ENCODE peak calls at places on chromosome 9, in seven cellular contexts. O is dorsolateral prefrontal cortex, H is heart right ventricle, B is breast epithelium, D is astrocyte of the spinal cord, V is NB4, A is stomach. F is an unnamed sample.

GRCh38 chr9:96567203-96567700 is 52.4 kb downstream of the CDC14B start:
- DNase-seq in H (no peak), V (no peak), A (no peak), O (no peak), B (no peak), D (peak; percentile 11), F (peak; percentile 43)

GRCh38 chr9:116572095-116572748 is 114.9 kb upstream of the TRIM32 start:
- DNase-seq in B (peak; percentile 81), D (peak; percentile 76), O (peak; percentile 70), A (peak; percentile 93), V (peak; percentile 71), H (peak; percentile 91), F (peak; percentile 90)

GRCh38 chr9:75046725-75047345 is 18.7 kb upstream of the CARNMT1 start:
- DNase-seq in A (no peak), O (no peak), B (no peak), D (no peak), V (no peak), H (no peak), F (no peak)

GRCh38 chr9:125468646-125469045 is 207.0 kb downstream of the GAPVD1 start:
- DNase-seq in B (no peak), V (no peak), O (no peak), H (no peak), D (no peak), A (no peak), F (no peak)

GRCh38 chr9:92170848-92171247 is 55.6 kb upstream of the SPTLC1 start:
- DNase-seq in A (no peak), V (no peak), D (no peak), O (no peak), B (no peak), H (peak; percentile 34), F (no peak)

GRCh38 chr9:89114741-89115140 is 63.9 kb downstream of the SHC3 start:
- DNase-seq in V (no peak), B (no peak), A (no peak), D (no peak), O (no peak), H (no peak), F (no peak)

GRCh38 chr9:32533338-32533737 is 7.3 kb upstream of the RIGI start:
- DNase-seq in D (no peak), V (no peak), B (no peak), O (no peak), A (no peak), H (no peak), F (no peak)

GRCh38 chr9:116945817-116946216 is 258.7 kb downstream of the TRIM32 start:
- DNase-seq in D (no peak), B (no peak), H (no peak), A (no peak), V (peak; percentile 61), O (no peak), F (no peak)

GRCh38 chr9:133589454-133590227 is 19.5 kb downstream of the FAM163B start:
- DNase-seq in D (no peak), A (no peak), V (no peak), H (no peak), O (no peak), B (no peak), F (no peak)

GRCh38 chr9:109742759-109743388 is 37.1 kb upstream of the PALM2AKAP2 start:
- DNase-seq in D (peak; percentile 63), V (no peak), O (no peak), B (no peak), H (no peak), A (no peak), F (no peak)

GRCh38 chr9:110364451-110364850 is 26.8 kb upstream of the TXNDC8 start:
- DNase-seq in B (no peak), D (no peak), A (no peak), V (no peak), H (no peak), O (no peak), F (no peak)

GRCh38 chr9:128823362-128823902 is 5.1 kb downstream of the ENDOG start:
- DNase-seq in V (no peak), D (no peak), O (no peak), H (no peak), A (no peak), B (no peak), F (no peak)

GRCh38 chr9:114150608-114151007 is 4.7 kb upstream of the COL27A1 start:
- DNase-seq in D (no peak), B (no peak), A (no peak), H (no peak), V (no peak), O (no peak), F (no peak)

GRCh38 chr9:135890190-135890861 is 17.0 kb downstream of the CAMSAP1 start:
- DNase-seq in V (no peak), O (no peak), B (peak; percentile 76), D (no peak), H (no peak), A (peak; percentile 3), F (no peak)

GRCh38 chr9:87337335-87338074 is 160.2 kb upstream of the DAPK1 start:
- DNase-seq in H (no peak), D (peak; percentile 40), A (no peak), O (no peak), V (no peak), B (no peak), F (no peak)

GRCh38 chr9:103755986-103756385 is 338.1 kb upstream of the SMC2 start:
- DNase-seq in O (no peak), A (no peak), H (no peak), D (no peak), B (no peak), V (no peak), F (no peak)

GRCh38 chr9:129142536-129142935 is 31.3 kb downstream of the PTPA start:
- DNase-seq in B (no peak), A (no peak), H (no peak), O (no peak), D (no peak), V (no peak), F (no peak)

GRCh38 chr9:129334744-129335080 is 156.7 kb upstream of the IER5L start:
- DNase-seq in H (no peak), V (no peak), D (no peak), A (no peak), O (no peak), B (no peak), F (no peak)

GRCh38 chr9:136587145-136587943 is 41.5 kb upstream of the NOTCH1 start:
- DNase-seq in H (peak; percentile 88), O (no peak), A (peak; percentile 31), V (peak; percentile 98), D (peak; percentile 41), B (no peak), F (peak; percentile 78)

GRCh38 chr9:122265265-122265900 is 701 bp downstream of the MRRF start:
- DNase-seq in D (peak; percentile 14), V (peak; percentile 81), B (no peak), H (no peak), O (no peak), A (no peak), F (peak; percentile 20)

GRCh38 chr9:134418986-134419683 is 92.9 kb downstream of the RXRA start:
- DNase-seq in B (no peak), D (no peak), V (no peak), O (no peak), A (no peak), H (no peak), F (no peak)

GRCh38 chr9:81490605-81491331 is 198.6 kb downstream of the TLE1 start:
- DNase-seq in D (peak; percentile 94), V (no peak), A (no peak), H (no peak), O (no peak), B (no peak), F (peak; percentile 91)

GRCh38 chr9:130772185-130772584 is 62.9 kb upstream of the ABL1 start:
- DNase-seq in A (no peak), D (no peak), H (no peak), V (no peak), O (no peak), B (no peak), F (no peak)

GRCh38 chr9:81374881-81375280 is 314.5 kb downstream of the TLE1 start:
- DNase-seq in O (no peak), D (peak; percentile 19), B (no peak), A (no peak), V (no peak), H (no peak), F (peak; percentile 43)

GRCh38 chr9:76415731-76416130 is 21.5 kb upstream of the RFK start:
- DNase-seq in A (peak; percentile 56), H (no peak), V (no peak), D (peak; percentile 63), B (no peak), O (no peak), F (peak; percentile 76)

DNA sequence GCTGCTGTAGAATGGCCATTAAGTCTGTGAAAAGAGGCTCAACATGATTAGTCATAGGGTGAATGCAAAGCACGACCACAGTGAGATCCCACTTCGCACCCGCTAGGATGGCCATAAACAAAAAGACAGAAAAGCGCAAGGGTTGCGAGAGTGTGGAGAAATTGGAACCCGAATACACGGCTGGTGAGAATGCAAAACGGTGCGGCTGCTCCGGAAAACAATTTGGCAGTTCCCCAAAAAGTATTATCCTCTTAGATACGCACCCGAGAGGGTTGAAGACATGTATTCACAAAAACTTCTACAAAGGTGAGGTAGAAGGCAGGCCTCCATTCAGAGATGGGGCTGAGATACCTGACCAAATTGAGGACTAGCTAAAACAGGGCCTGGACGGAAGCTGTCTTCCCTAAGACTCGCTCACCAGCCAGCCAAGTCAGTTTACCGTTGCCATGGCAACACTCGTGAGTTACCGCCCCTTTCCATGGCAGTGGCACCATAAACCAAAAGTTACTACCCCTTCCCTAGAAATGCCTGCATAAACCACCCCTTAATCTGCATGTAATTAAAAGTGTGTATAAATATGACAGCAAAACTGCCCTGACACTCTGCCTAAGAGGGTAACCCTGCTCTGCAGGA is 726 bp upstream of the PSMB7 start:
- DNase-seq in A (no peak), D (no peak), H (no peak), O (no peak), V (no peak), B (no peak), F (no peak)
- H3K4me3 ChIP-seq in A (peak overlapping the region; percentile 90), D (peak overlapping the region; percentile 99), H (peak overlapping the region; percentile 77), O (peak overlapping the region; percentile 85), V (peak overlapping the region; percentile 17), B (peak overlapping the region; percentile 86), F (no peak overlapping the region)

GRCh38 chr9:14031015-14031414 is 282.9 kb downstream of the NFIB start:
- DNase-seq in A (no peak), V (no peak), B (no peak), D (peak; percentile 83), H (peak; percentile 18), O (no peak), F (peak; percentile 88)
- TF ChIP-seq CTCF in A (no peak), V (no peak), B (no peak), D (peak; percentile 37), H (peak; percentile 35), O (no peak), F (peak; percentile 22)

GRCh38 chr9:106419737-106420136 is 443.2 kb upstream of the ZNF462 start:
- DNase-seq in D (peak; percentile 26), A (no peak), O (no peak), B (no peak), H (no peak), V (no peak), F (no peak)
- H3K4me3 ChIP-seq in D (no peak overlapping the region), A (no peak overlapping the region), O (no peak overlapping the region), B (no peak overlapping the region), H (no peak overlapping the region), V (no peak overlapping the region), F (no peak overlapping the region)

DNA sequence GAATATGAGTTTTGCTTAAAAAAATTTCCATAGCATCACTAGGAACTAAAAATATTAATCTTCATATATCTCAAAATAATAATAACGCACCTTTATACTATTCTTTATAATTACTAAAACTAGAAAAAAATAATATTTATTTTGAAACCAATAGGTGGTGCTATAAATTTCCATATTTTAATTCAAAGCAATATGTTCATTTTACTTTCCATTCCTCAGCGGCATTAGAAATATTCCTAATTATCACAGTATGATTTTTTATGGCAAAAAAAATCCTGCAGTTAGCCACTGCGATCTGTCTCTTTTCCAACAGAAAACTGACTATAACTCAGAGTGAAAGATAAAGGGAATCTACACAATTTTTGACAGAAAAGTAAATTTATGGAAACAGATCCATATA is 167.4 kb upstream of the MPDZ start:
- DNase-seq in H (no peak), B (no peak), O (no peak), A (no peak), D (no peak), V (no peak), F (peak; percentile 40)
- TF ChIP-seq CTCF in H (peak; percentile 34), B (no peak), O (peak; percentile 55), A (no peak), D (peak; percentile 0), V (no peak), F (peak; percentile 7)